ENCODE peak calls at places on chromosome 14, in six cellular contexts. D is IMR-90, P is neuronal stem cell, C is H1, T is mesenchymal stem cell, B is trophoblast cell. O is an unnamed sample. For H3K9me3, the result is how much of the 10 kb centered on the place peaks cover.

GRCh38 chr14:103072595-103073366 is 11.2 kb upstream of the LBHD2 start:
- DNase-seq in C (no peak), P (no peak), D (no peak), T (no peak), B (peak), O (peak)

GRCh38 chr14:50941151-50941550 is 3.1 kb downstream of the PYGL start:
- DNase-seq in B (peak), C (no peak), T (no peak), P (no peak), D (peak), O (no peak)

GRCh38 chr14:84458881-84459280 is 1071.1 kb upstream of the FLRT2 start:
- DNase-seq in P (no peak), T (no peak), C (no peak), B (no peak), D (no peak), O (no peak)

GRCh38 chr14:99378782-99379214 is 101.9 kb downstream of the SETD3 start:
- DNase-seq in T (peak), C (no peak), P (no peak), B (peak), D (peak), O (no peak)

GRCh38 chr14:79274641-79275366 is 936.5 kb downstream of the DIO2 start:
- DNase-seq in C (no peak), P (no peak), T (peak), D (peak), B (no peak), O (no peak)

GRCh38 chr14:60777856-60778578 is 43.5 kb downstream of the MNAT1 start:
- DNase-seq in D (peak), C (no peak), T (peak), B (no peak), P (no peak), O (no peak)

GRCh38 chr14:100530270-100531072 is 56.7 kb downstream of the BEGAIN start:
- DNase-seq in B (no peak), D (no peak), C (no peak), T (no peak), P (no peak), O (no peak)

GRCh38 chr14:73383356-73383755 is 75.0 kb downstream of the NUMB start:
- DNase-seq in C (no peak), B (no peak), P (no peak), D (no peak), T (no peak), O (no peak)

GRCh38 chr14:34334329-34334728 is 127.7 kb downstream of the SPTSSA start:
- DNase-seq in P (no peak), T (no peak), C (no peak), D (no peak), B (no peak), O (no peak)

GRCh38 chr14:77904218-77904617 is 104.3 kb downstream of the ADCK1 start:
- DNase-seq in P (no peak), D (no peak), T (no peak), C (no peak), B (no peak), O (no peak)

GRCh38 chr14:71554323-71554722 is 377.9 kb upstream of the RGS6 start:
- DNase-seq in T (no peak), P (no peak), D (no peak), C (no peak), B (no peak), O (no peak)

DNA sequence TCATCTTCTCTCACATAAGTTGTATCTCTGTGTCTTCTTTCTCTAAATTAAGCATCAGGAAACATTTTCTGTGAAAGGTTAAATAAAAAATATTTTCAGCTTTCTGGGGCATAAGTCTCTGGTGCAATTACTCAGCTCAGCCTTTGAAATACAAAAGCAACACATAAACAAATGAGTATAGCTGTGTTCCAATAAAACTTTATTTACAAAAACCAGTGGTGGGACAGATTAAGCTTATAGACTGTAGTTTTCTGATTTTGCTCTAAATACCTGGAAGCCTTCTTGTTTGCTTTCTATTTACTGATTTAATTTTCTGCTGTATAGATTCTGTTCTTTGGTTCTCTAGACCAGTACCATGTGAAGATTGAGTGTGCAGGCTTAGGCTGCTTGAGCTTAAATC is 655.1 kb downstream of the VRK1 start:
- DNase-seq in T (no peak), C (no peak), P (no peak), D (no peak), B (no peak), O (no peak)
- H3K9me3 ChIP-seq in T (under half), C (under half), P (under half), D (under half), B (under half), O (under half)

GRCh38 chr14:20334017-20334416 is 938 bp upstream of the CCNB1IP1 start:
- DNase-seq in D (no peak), T (no peak), C (no peak), B (no peak), P (no peak), O (no peak)

GRCh38 chr14:20329355-20329754 is 3.7 kb downstream of the CCNB1IP1 start:
- DNase-seq in T (no peak), C (no peak), P (no peak), B (no peak), D (no peak), O (no peak)

GRCh38 chr14:20331048-20331613 is 1.9 kb downstream of the CCNB1IP1 start:
- DNase-seq in B (no peak), D (no peak), P (no peak), C (no peak), T (peak), O (no peak)

GRCh38 chr14:20332386-20332945 is 613 bp downstream of the CCNB1IP1 start:
- DNase-seq in P (no peak), T (peak), D (no peak), B (peak), C (no peak), O (no peak)

GRCh38 chr14:20332946-20333782 is at the start of gene CCNB1IP1:
- DNase-seq in C (peak), B (peak), D (peak), P (peak), T (peak), O (peak)
- H2BK120ac ChIP-seq in C (no peak), B (no peak), D (no peak), P (no peak), T (no peak), O (peak)

GRCh38 chr14:49692191-49692757 is 646 bp upstream of the KLHDC1 start:
- DNase-seq in T (peak), B (no peak), P (no peak), D (peak), C (no peak), O (no peak)

GRCh38 chr14:49686425-49686824 is 1.6 kb downstream of the POLE2 start:
- DNase-seq in B (no peak), D (no peak), T (no peak), C (no peak), P (no peak), O (no peak)

GRCh38 chr14:49687942-49688700 is at the start of gene POLE2:
- DNase-seq in D (peak), P (peak), T (peak), B (peak), C (peak), O (peak)

GRCh38 chr14:49691031-49691430 is 1.9 kb upstream of the KLHDC1 start:
- DNase-seq in P (no peak), T (no peak), D (no peak), C (no peak), B (no peak), O (no peak)

DNA sequence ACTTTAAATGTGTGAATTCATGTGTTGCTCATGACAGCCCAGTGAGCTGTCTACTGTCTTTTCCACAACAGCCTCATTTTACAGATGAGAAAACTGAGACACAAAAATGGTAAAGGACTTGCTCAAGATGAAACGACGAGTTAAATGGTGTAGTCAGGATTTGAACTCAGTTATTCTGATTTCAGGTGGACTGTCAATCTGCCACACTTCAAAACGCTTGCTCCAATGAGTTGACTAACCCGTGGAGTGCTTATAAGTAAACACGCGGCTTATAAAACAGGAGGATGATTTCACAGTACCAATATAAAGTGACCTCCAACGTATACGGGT is 652 bp upstream of the POLE2 start:
- DNase-seq in P (no peak), T (no peak), B (no peak), D (no peak), C (no peak), O (no peak)
- H3K18ac ChIP-seq in P (no peak), T (no peak), B (no peak), D (peak), C (peak), O (no peak)

DNA sequence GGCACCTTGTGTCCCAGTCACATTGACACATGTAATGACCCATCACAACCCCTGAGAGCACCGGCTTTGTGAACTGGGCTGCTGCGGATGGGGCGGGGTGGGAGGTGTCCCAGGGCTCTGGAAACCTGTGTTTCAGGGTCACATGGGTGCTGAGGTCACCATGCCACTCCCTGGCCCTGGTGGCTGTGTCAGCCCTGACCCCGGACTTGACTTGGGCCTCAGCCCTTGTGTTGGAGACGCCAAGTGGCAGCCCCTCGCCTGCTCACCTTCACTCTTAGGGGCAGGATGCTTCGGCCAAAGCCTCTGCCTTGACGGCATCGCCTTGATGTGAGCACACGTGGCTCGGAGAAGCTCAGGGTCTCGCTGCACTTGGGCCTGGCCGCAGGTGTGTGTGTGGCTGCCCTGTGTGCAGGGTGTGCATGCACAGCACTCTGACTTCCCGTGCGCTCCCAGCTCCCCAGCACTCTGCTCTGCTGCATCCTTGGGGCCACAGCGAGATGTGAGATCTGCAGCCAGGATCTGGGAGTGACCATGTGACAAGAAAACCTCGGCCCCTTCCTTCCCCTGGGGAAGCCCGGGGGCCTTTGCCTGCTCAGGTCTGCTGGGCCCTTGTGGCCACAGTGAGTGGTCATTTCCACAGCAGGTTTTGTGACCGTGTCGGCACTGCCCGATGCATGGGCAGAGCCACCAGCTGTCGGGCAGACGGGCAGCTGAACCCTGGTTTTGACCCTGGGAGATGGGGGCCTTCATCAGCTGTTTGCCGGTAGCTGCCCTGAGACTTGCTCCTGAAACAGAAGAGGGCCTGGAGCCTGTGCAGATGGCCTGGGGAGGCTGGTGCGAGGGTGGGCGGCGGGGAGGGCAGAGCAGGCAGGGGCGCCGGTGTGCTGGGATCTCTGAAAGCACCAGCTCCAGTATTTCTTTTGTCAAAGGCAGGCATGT is 167.4 kb downstream of the KIF26A start:
- DNase-seq in B (no peak), P (no peak), T (no peak), D (no peak), C (no peak), O (no peak)
- H3K9me3 ChIP-seq in B (under half), P (under half), T (under half), D (half or more), C (under half), O (under half)

GRCh38 chr14:59254146-59254910 is 65.9 kb downstream of the DAAM1 start:
- DNase-seq in T (peak), D (peak), P (no peak), C (no peak), B (no peak), O (no peak)
- H2BK120ac ChIP-seq in T (peak), D (peak), P (no peak), C (no peak), B (no peak), O (no peak)

DNA sequence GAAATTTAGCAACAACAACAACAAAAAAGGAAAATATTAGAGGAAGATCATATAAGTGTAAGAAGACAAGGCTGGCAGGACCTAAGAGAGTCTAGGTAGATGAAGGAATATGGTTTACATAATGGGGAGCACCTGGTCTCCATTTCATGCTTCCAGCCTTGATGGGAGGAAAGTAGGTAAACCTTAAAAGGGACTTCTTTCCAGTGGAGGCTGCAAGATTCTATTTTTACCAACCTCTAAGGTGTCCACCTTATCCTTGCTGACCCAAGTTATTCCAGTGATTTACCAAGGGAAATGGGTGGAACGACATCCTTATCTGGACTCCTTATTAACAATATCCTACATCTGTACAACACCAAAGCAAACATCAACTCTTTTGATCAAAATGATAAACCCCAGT is 30.0 kb downstream of the DAD1 start:
- DNase-seq in T (no peak), P (no peak), C (no peak), D (no peak), B (no peak), O (no peak)
- H3K18ac ChIP-seq in T (no peak), P (no peak), C (no peak), D (no peak), B (no peak), O (no peak)

O was measured in H9.